ENCODE peak calls at places on chromosome 1, in seven cellular contexts. L, C, V, E, H, D and Z are unnamed samples.

GRCh38 chr1:203435628-203436027 is 40.0 kb upstream of the PRELP start:
- DNase-seq in C (no peak), D (no peak), L (no peak), V (no peak), H (no peak), E (no peak), Z (no peak)

GRCh38 chr1:227574926-227575325 is 11.6 kb downstream of the ZNF678 start:
- DNase-seq in C (no peak), E (no peak), H (no peak), V (no peak), L (no peak), D (no peak), Z (no peak)

GRCh38 chr1:232184561-232185530 is 445.1 kb downstream of the SIPA1L2 start:
- DNase-seq in E (no peak), H (no peak), L (no peak), D (no peak), C (no peak), V (no peak), Z (peak; percentile 18)

GRCh38 chr1:117366281-117366981 is 818 bp upstream of the MAN1A2 start:
- DNase-seq in E (peak; percentile 85), D (peak; percentile 64), C (peak; percentile 62), V (peak; percentile 36), H (peak; percentile 98), L (peak; percentile 78), Z (peak; percentile 98)

GRCh38 chr1:6586404-6586816 is 6.6 kb downstream of the ZBTB48 start:
- DNase-seq in E (no peak), H (peak; percentile 14), C (no peak), V (no peak), D (no peak), L (no peak), Z (peak; percentile 59)

GRCh38 chr1:213934642-213935041 is 53.1 kb upstream of the PROX1 start:
- DNase-seq in D (no peak), V (peak; percentile 57), C (peak; percentile 67), L (peak; percentile 43), H (no peak), E (no peak), Z (no peak)

GRCh38 chr1:21511579-21512522 is 2.6 kb downstream of the ALPL start:
- DNase-seq in L (no peak), D (no peak), H (no peak), V (peak; percentile 96), C (peak; percentile 98), E (no peak), Z (peak; percentile 98)

GRCh38 chr1:160022330-160023310 is 9.2 kb downstream of the PIGM start:
- DNase-seq in H (no peak), D (no peak), C (no peak), V (no peak), L (peak; percentile 89), E (no peak), Z (no peak)

GRCh38 chr1:167412072-167412471 is 106.3 kb downstream of the CD247 start:
- DNase-seq in C (no peak), H (no peak), E (no peak), L (no peak), V (no peak), D (no peak), Z (no peak)

GRCh38 chr1:36204347-36204909 is 19.8 kb upstream of the THRAP3 start:
- DNase-seq in H (no peak), L (no peak), V (no peak), E (no peak), D (no peak), C (no peak), Z (peak; percentile 47)

GRCh38 chr1:203765029-203765837 is at the start of gene LAX1:
- DNase-seq in V (no peak), E (peak; percentile 95), C (no peak), L (no peak), D (no peak), H (no peak), Z (no peak)

DNA sequence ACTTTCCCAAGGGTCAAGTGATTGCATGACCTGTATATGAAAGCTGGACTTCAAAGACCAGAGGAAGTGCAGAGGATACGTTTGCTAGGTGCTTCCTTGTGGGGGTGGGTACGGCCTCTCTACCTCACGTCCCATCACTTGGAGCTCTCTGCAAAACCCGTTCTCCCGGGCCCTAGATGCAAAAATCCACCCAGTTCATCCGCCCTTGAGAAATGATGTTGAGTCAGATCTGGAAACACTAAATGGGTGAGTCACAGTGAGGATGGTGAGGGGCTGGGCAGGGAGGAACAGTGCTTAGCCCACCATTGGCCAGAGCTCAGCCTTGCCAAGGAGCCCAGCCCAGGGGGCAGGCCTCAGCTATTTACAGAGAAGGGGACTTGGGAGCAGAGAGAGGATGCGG is 14.5 kb downstream of the ARHGEF10L start:
- DNase-seq in C (peak; percentile 87), D (no peak), V (peak; percentile 79), E (no peak), L (peak; percentile 97), H (no peak), Z (peak; percentile 96)
- H3K4me1 ChIP-seq in C (peaks cover 23% of the 10 kb centered on the region), D (peaks cover 36% of the 10 kb centered on the region), V (peaks cover 23% of the 10 kb centered on the region), E (no peaks in the 10 kb centered on the region), L (peaks cover 52% of the 10 kb centered on the region), H (peaks cover 22% of the 10 kb centered on the region), Z (peaks cover 32% of the 10 kb centered on the region)

DNA sequence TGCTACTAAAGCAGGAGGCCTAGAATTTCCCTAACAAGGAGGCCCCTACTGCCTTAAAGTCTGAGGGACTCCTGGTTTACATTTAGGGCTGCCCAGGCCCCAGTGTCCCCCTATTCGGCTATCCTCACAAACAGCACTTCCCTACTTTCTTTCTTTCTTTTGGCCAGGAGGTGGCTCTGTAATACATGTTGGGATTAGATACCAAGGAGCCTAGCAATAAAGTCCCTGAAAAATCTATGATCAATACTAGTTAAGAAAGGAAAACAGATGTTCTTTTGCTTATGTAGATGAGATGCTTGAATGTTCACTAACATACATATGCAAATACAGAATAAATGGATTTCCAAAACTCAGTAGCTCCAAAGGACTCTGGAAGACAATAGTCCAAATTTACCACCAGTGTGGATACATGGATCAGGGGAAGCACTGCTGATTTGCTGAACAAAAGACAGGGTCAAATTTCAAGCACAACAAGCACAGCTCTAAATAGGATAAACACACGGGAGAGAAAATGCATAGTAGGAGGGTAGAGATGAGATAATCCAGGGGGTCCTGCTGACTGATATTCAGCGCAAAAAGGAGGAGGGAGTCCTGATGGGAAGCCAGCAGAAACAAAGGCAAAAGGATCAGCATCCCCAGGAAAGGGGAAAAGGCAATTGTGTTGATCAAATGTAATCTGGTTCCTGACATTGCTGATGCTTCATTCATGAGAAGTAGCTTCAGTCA is 240.0 kb downstream of the NUF2 start:
- DNase-seq in C (peak; percentile 9), V (no peak), L (peak; percentile 40), H (peak; percentile 10), D (peak; percentile 66), E (peak; percentile 2), Z (no peak)
- TF ChIP-seq CTCF in C (peak; percentile 51), V (peak; percentile 26), L (peak; percentile 74), H (peak; percentile 48), D (peak; percentile 76), E (peak; percentile 65), Z (peak; percentile 17)

GRCh38 chr1:106584127-106584526 is 472.3 kb upstream of the PRMT6 start:
- DNase-seq in H (no peak), V (peak; percentile 50), E (no peak), L (no peak), C (peak; percentile 67), D (no peak), Z (peak; percentile 48)
- H3K4me2 ChIP-seq in H (no peak overlapping the region), V (peak overlapping the region; percentile 43), E (no peak overlapping the region), L (no peak overlapping the region), C (no peak overlapping the region), D (no peak overlapping the region), Z (no peak overlapping the region)

GRCh38 chr1:93749487-93749886 is 67.8 kb upstream of the BCAR3 start:
- DNase-seq in H (no peak), E (peak; percentile 31), L (peak; percentile 43), D (no peak), C (no peak), V (no peak), Z (no peak)

GRCh38 chr1:93744299-93744988 is 62.8 kb upstream of the BCAR3 start:
- DNase-seq in D (no peak), L (no peak), E (no peak), V (no peak), H (no peak), C (no peak), Z (no peak)

GRCh38 chr1:93743465-93743864 is 61.8 kb upstream of the BCAR3 start:
- DNase-seq in C (no peak), H (no peak), V (no peak), E (no peak), L (no peak), D (no peak), Z (no peak)

GRCh38 chr1:93746423-93746822 is 64.8 kb upstream of the BCAR3 start:
- DNase-seq in C (no peak), D (no peak), E (no peak), L (no peak), H (no peak), V (no peak), Z (no peak)

DNA sequence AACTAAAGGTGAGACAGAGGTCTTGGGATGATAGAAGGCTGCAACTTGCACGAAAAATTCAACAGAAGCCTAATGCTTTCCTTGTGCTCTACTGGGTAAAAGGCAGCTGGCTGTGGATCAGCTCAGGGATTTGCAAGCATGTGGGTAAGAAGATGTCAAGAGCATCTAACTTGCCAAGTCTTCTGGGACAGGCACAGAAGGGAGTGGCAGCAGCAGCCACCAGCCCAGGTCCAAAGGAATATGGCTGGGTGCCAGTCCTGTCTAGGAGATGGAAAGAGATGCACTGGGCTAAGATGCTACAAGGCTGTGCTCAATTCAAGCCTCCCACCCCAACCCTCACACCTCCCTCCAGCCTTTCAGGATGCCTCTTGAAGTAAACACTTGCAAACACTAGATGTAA is 64.4 kb upstream of the BCAR3 start:
- DNase-seq in V (no peak), D (no peak), C (no peak), L (no peak), H (no peak), E (no peak), Z (no peak)
- H3K4me1 ChIP-seq in V (no peaks in the 10 kb centered on the region), D (no peaks in the 10 kb centered on the region), C (no peaks in the 10 kb centered on the region), L (peaks cover 26% of the 10 kb centered on the region), H (peaks cover 3% of the 10 kb centered on the region), E (peaks cover 37% of the 10 kb centered on the region), Z (no peaks in the 10 kb centered on the region)

DNA sequence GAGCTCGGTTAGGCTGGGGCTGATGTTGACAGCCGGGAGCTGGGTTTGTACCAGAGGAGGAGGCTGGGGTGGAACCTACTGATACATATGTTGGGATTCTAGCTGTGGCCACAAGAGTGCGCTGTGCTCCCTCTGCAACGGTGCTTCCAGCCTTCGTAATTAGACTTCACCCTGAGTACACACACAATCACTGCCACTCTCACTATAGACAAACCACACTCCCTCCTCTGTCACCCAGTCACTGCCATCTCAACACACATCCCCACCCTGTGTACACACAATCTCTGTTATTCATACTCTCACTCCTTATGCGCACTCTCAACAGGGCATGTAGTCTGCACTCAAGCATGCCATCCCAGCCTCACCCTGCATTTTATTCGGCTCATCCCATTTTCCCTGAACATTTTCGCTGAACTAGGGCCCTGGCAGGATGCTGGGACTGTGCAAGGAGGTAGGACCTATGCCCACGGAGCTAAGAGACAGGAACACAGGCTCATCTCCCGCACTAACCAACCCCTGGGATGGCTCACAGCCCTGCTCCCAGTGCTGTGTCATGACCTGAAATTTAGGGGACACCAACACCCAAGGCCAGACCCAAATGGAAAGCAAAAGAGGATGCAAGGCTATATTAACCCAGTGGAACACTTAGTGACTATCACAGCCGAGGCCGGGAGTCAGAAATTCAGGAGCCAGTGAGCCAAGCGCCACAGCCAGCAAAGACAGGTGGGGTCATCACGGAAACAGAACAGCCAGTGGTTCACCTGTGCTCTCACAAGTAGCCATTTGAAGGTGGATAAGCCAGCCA is 5.7 kb downstream of the GJB3 start:
- DNase-seq in L (peak; percentile 87), C (peak; percentile 56), D (peak; percentile 77), H (peak; percentile 86), E (peak; percentile 68), V (peak; percentile 36), Z (peak; percentile 98)
- TF ChIP-seq CTCF in L (peak; percentile 85), C (peak; percentile 85), D (peak; percentile 90), H (peak; percentile 80), E (peak; percentile 86), V (peak; percentile 72), Z (peak; percentile 92)